ENCODE peak calls at places on chromosomes 3 and 15, in six cellular contexts. I is caudate nucleus; T is NCI-H510A treated with DMSO at 0.1 percent for 48 hours; K is effector CD4-positive, alpha-beta T cell; R is neural crest cell; D is heart left ventricle. Q is an unnamed sample.

GRCh38 chr15:82129144-82129692 is 83.4 kb upstream of the MEX3B start:
- DNase-seq in I (no peak), T (no peak), K (no peak), R (no peak), D (no peak), Q (no peak)

GRCh38 chr3:157786618-157787017 is 283.4 kb upstream of the VEPH1 start:
- DNase-seq in I (no peak), T (no peak), K (no peak), R (no peak), D (no peak), Q (no peak)

GRCh38 chr3:43674345-43675085 is 16.2 kb upstream of the ABHD5 start:
- DNase-seq in I (no peak), T (no peak), K (no peak), R (no peak), D (no peak), Q (no peak)

GRCh38 chr3:195441051-195441450 is 1.8 kb downstream of the ACAP2 start:
- DNase-seq in I (no peak), T (no peak), K (no peak), R (no peak), D (no peak), Q (no peak)

GRCh38 chr15:90449206-90449735 is 61.2 kb downstream of the IQGAP1 start:
- DNase-seq in I (no peak), T (no peak), K (no peak), R (no peak), D (no peak), Q (no peak)

GRCh38 chr3:188817103-188817919 is 354.5 kb upstream of the TPRG1 start:
- DNase-seq in I (no peak), T (no peak), K (no peak), R (no peak), D (no peak), Q (no peak)

GRCh38 chr3:126116526-126116925 is 32.6 kb upstream of the SLC41A3 start:
- DNase-seq in I (no peak), T (no peak), K (no peak), R (no peak), D (peak), Q (no peak)

GRCh38 chr3:141275032-141275422 is 43.4 kb downstream of the PXYLP1 start:
- DNase-seq in I (no peak), T (no peak), K (no peak), R (no peak), D (no peak), Q (no peak)

GRCh38 chr15:90227336-90227735 is 6.4 kb downstream of the CIB1 start:
- DNase-seq in I (no peak), T (no peak), K (no peak), R (no peak), D (no peak), Q (no peak)

GRCh38 chr3:55664387-55664786 is 177.3 kb upstream of the WNT5A start:
- DNase-seq in I (no peak), T (no peak), K (no peak), R (no peak), D (no peak), Q (no peak)

GRCh38 chr3:195030791-195031321 is 240.1 kb downstream of the XXYLT1 start:
- DNase-seq in I (no peak), T (peak), K (no peak), R (no peak), D (no peak), Q (no peak)

GRCh38 chr15:85704720-85705119 is 90.0 kb downstream of the KLHL25 start:
- DNase-seq in I (no peak), T (peak), K (no peak), R (no peak), D (no peak), Q (no peak)

GRCh38 chr15:58545307-58546065 is 113.7 kb downstream of the LIPC start:
- DNase-seq in I (no peak), T (no peak), K (no peak), R (no peak), D (no peak), Q (no peak)

GRCh38 chr15:78306176-78306774 is 6.9 kb upstream of the SKIC8 start:
- DNase-seq in I (no peak), T (no peak), K (no peak), R (no peak), D (no peak), Q (no peak)

GRCh38 chr3:118945834-118946233 is 88.8 kb downstream of the IGSF11 start:
- DNase-seq in I (no peak), T (no peak), K (no peak), R (no peak), D (no peak), Q (no peak)

GRCh38 chr3:71441217-71441924 is 142.2 kb downstream of the FOXP1 start:
- DNase-seq in I (no peak), T (no peak), K (no peak), R (no peak), D (no peak), Q (no peak)

GRCh38 chr15:69403611-69404010 is 10.5 kb upstream of the KIF23 start:
- DNase-seq in I (no peak), T (no peak), K (no peak), R (no peak), D (no peak), Q (no peak)

GRCh38 chr15:63593705-63594671 is 3.2 kb upstream of the FBXL22 start:
- DNase-seq in I (no peak), T (no peak), K (no peak), R (no peak), D (no peak), Q (no peak)

GRCh38 chr15:75661041-75661778 is 13.5 kb downstream of the SNX33 start:
- DNase-seq in I (no peak), T (no peak), K (no peak), R (no peak), D (peak), Q (no peak)

GRCh38 chr15:97961067-97961954 is 808 bp downstream of the ARRDC4 start:
- DNase-seq in I (no peak), T (no peak), K (no peak), R (no peak), D (peak), Q (no peak)

GRCh38 chr3:49689046-49689886 is at the start of the genes MST1 and RNF123:
- DNase-seq in I (no peak), T (no peak), K (peak), R (peak), D (peak), Q (no peak)

GRCh38 chr3:16102905-16103364 is 71.5 kb upstream of the GALNT15 start:
- DNase-seq in I (no peak), T (no peak), K (no peak), R (no peak), D (no peak), Q (no peak)

GRCh38 chr3:131036200-131036816 is 9.6 kb downstream of the NEK11 start:
- DNase-seq in I (no peak), T (no peak), K (no peak), R (no peak), D (no peak), Q (no peak)

GRCh38 chr3:78827618-78828017 is 940.2 kb downstream of the ROBO1 start:
- DNase-seq in I (no peak), T (no peak), K (no peak), R (no peak), D (no peak), Q (no peak)

GRCh38 chr15:59329091-59329490 is 43.6 kb downstream of the MYO1E start:
- DNase-seq in I (no peak), T (no peak), K (no peak), R (no peak), D (no peak), Q (no peak)

GRCh38 chr3:64530434-64531049 is 157.3 kb downstream of the ADAMTS9 start:
- DNase-seq in I (peak), T (peak), K (no peak), R (peak), D (no peak), Q (no peak)

GRCh38 chr15:82890338-82891024 is 62.0 kb downstream of the HOMER2 start:
- DNase-seq in I (no peak), T (no peak), K (no peak), R (no peak), D (no peak), Q (no peak)

GRCh38 chr3:126287536-126288181 is 69.5 kb downstream of the KLF15 start:
- DNase-seq in I (peak), T (peak), K (no peak), R (peak), D (peak), Q (peak)

GRCh38 chr3:100538339-100538706 is 45.9 kb downstream of the TMEM45A start:
- DNase-seq in I (no peak), T (no peak), K (no peak), R (no peak), D (no peak), Q (no peak)

GRCh38 chr3:196963309-196963953 is 5.2 kb downstream of the PIGZ start:
- DNase-seq in I (no peak), T (no peak), K (no peak), R (no peak), D (no peak), Q (no peak)

GRCh38 chr3:151724846-151725562 is 8.7 kb upstream of the AADACL2 start:
- DNase-seq in I (no peak), T (no peak), K (no peak), R (no peak), D (no peak), Q (no peak)

GRCh38 chr3:146334151-146334550 is 83.2 kb upstream of the PLSCR4 start:
- DNase-seq in I (no peak), T (no peak), K (no peak), R (no peak), D (no peak), Q (no peak)

GRCh38 chr3:192706272-192706671 is 21.1 kb downstream of the FGF12 start:
- DNase-seq in I (no peak), T (no peak), K (no peak), R (no peak), D (peak), Q (no peak)

Q was measured in NCI-H2029 treated with DMSO at 0.1 percent for 48 hours.